ENCODE peak calls at places on chromosome 9, in six cellular contexts. F, D, U, J, I and N are unnamed samples.

GRCh38 chr9:21906878-21907277 is 87.3 kb downstream of the CDKN2A start:
- DNase-seq in F (no peak), D (no peak), U (no peak), J (no peak), I (no peak), N (no peak)

GRCh38 chr9:7186175-7186574 is 428.4 kb downstream of the KDM4C start:
- DNase-seq in F (peak), D (peak), U (no peak), J (peak), I (no peak), N (peak)

GRCh38 chr9:130556396-130557076 is 22.8 kb upstream of the FUBP3 start:
- DNase-seq in F (no peak), D (no peak), U (no peak), J (no peak), I (no peak), N (no peak)

GRCh38 chr9:126127591-126127990 is 199.0 kb upstream of the MVB12B start:
- DNase-seq in F (no peak), D (no peak), U (peak), J (no peak), I (no peak), N (no peak)

GRCh38 chr9:98584059-98584458 is 124.7 kb downstream of the GABBR2 start:
- DNase-seq in F (no peak), D (no peak), U (no peak), J (peak), I (peak), N (no peak)

GRCh38 chr9:131186622-131187021 is 61.2 kb downstream of the NUP214 start:
- DNase-seq in F (no peak), D (no peak), U (no peak), J (no peak), I (no peak), N (no peak)

GRCh38 chr9:109168170-109168569 is 1.1 kb upstream of the FRRS1L start:
- DNase-seq in F (no peak), D (peak), U (no peak), J (no peak), I (no peak), N (no peak)

GRCh38 chr9:96494215-96494800 is 44.3 kb downstream of the HABP4 start:
- DNase-seq in F (no peak), D (no peak), U (no peak), J (no peak), I (no peak), N (no peak)

GRCh38 chr9:36765077-36765390 is 192.3 kb downstream of the MELK start:
- DNase-seq in F (no peak), D (no peak), U (peak), J (no peak), I (no peak), N (no peak)

GRCh38 chr9:113480612-113481011 is 17.1 kb downstream of the RGS3 start:
- DNase-seq in F (no peak), D (no peak), U (no peak), J (no peak), I (no peak), N (no peak)

GRCh38 chr9:114025196-114025753 is 52.8 kb downstream of the AMBP start:
- DNase-seq in F (no peak), D (no peak), U (no peak), J (no peak), I (no peak), N (no peak)

GRCh38 chr9:136693490-136694162 is 6.4 kb upstream of the AGPAT2 start:
- DNase-seq in F (no peak), D (peak), U (no peak), J (peak), I (no peak), N (no peak)

GRCh38 chr9:109497193-109498165 is 628 bp downstream of the PTPN3 start:
- DNase-seq in F (no peak), D (no peak), U (peak), J (no peak), I (no peak), N (no peak)

GRCh38 chr9:7325980-7326379 is 473.6 kb downstream of the DMAC1 start:
- DNase-seq in F (no peak), D (no peak), U (no peak), J (no peak), I (no peak), N (no peak)

GRCh38 chr9:99368341-99369326 is 146.6 kb downstream of the SEC61B start:
- DNase-seq in F (no peak), D (no peak), U (no peak), J (no peak), I (peak), N (peak)

GRCh38 chr9:101736723-101737122 is 1.7 kb downstream of the GRIN3A start:
- DNase-seq in F (no peak), D (no peak), U (no peak), J (no peak), I (no peak), N (no peak)

GRCh38 chr9:214488-215448 is at the start of gene DOCK8:
- DNase-seq in F (no peak), D (peak), U (peak), J (peak), I (no peak), N (peak)

GRCh38 chr9:89497978-89498844 is at the start of gene SEMA4D:
- DNase-seq in F (peak), D (no peak), U (peak), J (peak), I (no peak), N (peak)

GRCh38 chr9:98410185-98410697 is 154.8 kb upstream of the TBC1D2 start:
- DNase-seq in F (peak), D (peak), U (peak), J (peak), I (no peak), N (peak)

GRCh38 chr9:38259519-38260218 is 132.8 kb upstream of the ALDH1B1 start:
- DNase-seq in F (no peak), D (no peak), U (no peak), J (no peak), I (no peak), N (no peak)

GRCh38 chr9:136898483-136899100 is 12.3 kb downstream of the TRAF2 start:
- DNase-seq in F (no peak), D (no peak), U (no peak), J (no peak), I (no peak), N (no peak)

GRCh38 chr9:114957558-114957957 is 27.2 kb upstream of the TNFSF8 start:
- DNase-seq in F (no peak), D (no peak), U (no peak), J (no peak), I (no peak), N (no peak)

GRCh38 chr9:89844075-89844474 is 239.3 kb downstream of the GADD45G start:
- DNase-seq in F (no peak), D (no peak), U (no peak), J (no peak), I (no peak), N (no peak)

GRCh38 chr9:113997610-113998009 is 80.5 kb downstream of the AMBP start:
- DNase-seq in F (no peak), D (no peak), U (no peak), J (no peak), I (no peak), N (no peak)

GRCh38 chr9:117153021-117153420 is 261.8 kb downstream of the ASTN2 start:
- DNase-seq in F (no peak), D (no peak), U (no peak), J (no peak), I (no peak), N (no peak)

GRCh38 chr9:93062364-93062763 is 3.9 kb downstream of the SUSD3 start:
- DNase-seq in F (no peak), D (no peak), U (no peak), J (no peak), I (no peak), N (no peak)

GRCh38 chr9:93066978-93067603 is 8.6 kb downstream of the SUSD3 start:
- DNase-seq in F (no peak), D (no peak), U (no peak), J (no peak), I (no peak), N (no peak)

GRCh38 chr9:93065321-93065720 is 6.8 kb downstream of the SUSD3 start:
- DNase-seq in F (no peak), D (no peak), U (no peak), J (no peak), I (no peak), N (no peak)

GRCh38 chr9:93061791-93062299 is 3.3 kb downstream of the SUSD3 start:
- DNase-seq in F (no peak), D (peak), U (no peak), J (peak), I (peak), N (no peak)

DNA sequence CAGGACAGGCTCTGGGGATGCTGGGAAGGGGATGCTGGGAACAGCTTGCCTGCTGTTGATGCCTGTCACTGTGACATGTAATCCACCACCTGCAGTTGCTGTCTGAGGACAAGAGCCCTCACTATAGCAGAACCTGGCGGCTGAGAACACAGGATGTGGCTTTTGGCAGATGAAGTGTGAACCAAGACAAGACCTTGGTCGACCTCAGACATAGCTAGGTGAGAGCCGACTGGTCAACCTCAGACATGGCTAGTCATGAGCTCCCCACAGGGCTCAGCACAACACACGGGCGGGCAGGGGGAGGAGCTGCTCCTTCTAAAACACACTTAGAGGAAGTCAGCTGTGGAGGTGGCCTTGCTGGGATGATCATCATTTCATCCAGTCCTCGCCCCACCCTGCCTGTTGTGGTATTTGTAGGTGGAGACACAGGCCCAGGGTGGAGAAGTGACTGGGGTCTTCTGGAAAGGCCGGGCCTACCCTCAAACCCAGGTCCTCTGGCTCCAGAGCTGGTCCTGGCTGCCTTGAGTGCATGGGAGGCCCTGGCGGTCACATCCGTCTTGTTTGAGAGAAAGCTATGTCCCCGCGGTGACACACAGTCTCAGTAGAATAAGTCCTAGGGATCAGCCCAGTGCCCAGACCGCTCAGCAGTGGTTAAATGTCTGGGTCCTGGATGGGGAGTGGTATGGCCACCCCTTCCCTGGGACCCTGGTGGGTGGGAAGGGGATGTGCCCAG is 6.1 kb downstream of the SUSD3 start:
- DNase-seq in F (no peak), D (no peak), U (no peak), J (peak), I (peak), N (peak)
- TF ChIP-seq GABPA in F (no peak), D (no peak), U (no peak), J (peak), I (no peak), N (no peak)

GRCh38 chr9:88174324-88174723 is 36.0 kb upstream of the SPATA31C2 start:
- DNase-seq in F (no peak), D (no peak), U (peak), J (no peak), I (no peak), N (no peak)

GRCh38 chr9:88169700-88170099 is 31.4 kb upstream of the SPATA31C2 start:
- DNase-seq in F (no peak), D (no peak), U (no peak), J (no peak), I (no peak), N (no peak)

GRCh38 chr9:88177343-88177742 is 39.1 kb upstream of the SPATA31C2 start:
- DNase-seq in F (no peak), D (no peak), U (no peak), J (no peak), I (no peak), N (no peak)

GRCh38 chr9:88168564-88168963 is 30.3 kb upstream of the SPATA31C2 start:
- DNase-seq in F (no peak), D (no peak), U (no peak), J (no peak), I (no peak), N (no peak)

DNA sequence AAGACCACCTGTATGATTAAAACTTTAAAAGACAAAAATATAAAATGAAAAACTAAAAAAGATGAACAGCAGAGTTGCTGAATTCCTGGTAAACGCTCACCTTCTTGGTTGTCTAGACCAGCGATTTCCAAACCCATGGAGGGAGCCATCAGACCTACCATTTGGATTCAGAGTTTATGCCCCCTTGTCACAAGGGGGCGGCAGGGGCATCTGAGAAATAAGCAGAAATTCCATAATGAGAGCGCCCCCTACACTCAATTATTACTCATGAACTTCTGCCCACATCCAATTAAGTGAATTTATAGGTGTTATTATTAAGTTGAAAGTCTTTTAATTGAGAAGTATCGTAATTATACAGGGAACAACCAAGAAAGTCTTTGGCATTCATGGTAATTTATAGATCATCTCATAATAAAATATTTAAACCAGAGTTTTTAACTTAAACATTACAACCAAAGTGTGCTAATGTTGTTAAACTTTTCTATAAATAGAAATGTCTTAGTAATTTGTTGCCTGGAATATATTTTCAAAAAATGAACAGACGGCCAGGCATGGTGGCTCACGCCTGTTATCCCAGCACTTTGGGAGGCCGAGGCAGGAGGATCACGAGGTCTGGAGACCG is 35.2 kb upstream of the SPATA31C2 start:
- DNase-seq in F (peak), D (peak), U (peak), J (peak), I (no peak), N (peak)
- TF ChIP-seq GABPA in F (no peak), D (no peak), U (no peak), J (no peak), I (no peak), N (no peak)

GRCh38 chr9:91220491-91221135 is 141.1 kb downstream of the AUH start:
- DNase-seq in F (no peak), D (no peak), U (no peak), J (no peak), I (no peak), N (no peak)
- TF ChIP-seq GABPA in F (no peak), D (no peak), U (no peak), J (no peak), I (no peak), N (no peak)

GRCh38 chr9:34624475-34624984 is 4.2 kb upstream of the DCTN3 start:
- DNase-seq in F (no peak), D (no peak), U (no peak), J (no peak), I (no peak), N (no peak)
- TF ChIP-seq GABPA in F (no peak), D (no peak), U (no peak), J (no peak), I (no peak), N (no peak)

GRCh38 chr9:95115104-95115503 is 202.4 kb downstream of the FANCC start:
- DNase-seq in F (no peak), D (no peak), U (no peak), J (no peak), I (no peak), N (no peak)
- TF ChIP-seq GABPA in F (no peak), D (no peak), U (no peak), J (no peak), I (no peak), N (no peak)

DNA sequence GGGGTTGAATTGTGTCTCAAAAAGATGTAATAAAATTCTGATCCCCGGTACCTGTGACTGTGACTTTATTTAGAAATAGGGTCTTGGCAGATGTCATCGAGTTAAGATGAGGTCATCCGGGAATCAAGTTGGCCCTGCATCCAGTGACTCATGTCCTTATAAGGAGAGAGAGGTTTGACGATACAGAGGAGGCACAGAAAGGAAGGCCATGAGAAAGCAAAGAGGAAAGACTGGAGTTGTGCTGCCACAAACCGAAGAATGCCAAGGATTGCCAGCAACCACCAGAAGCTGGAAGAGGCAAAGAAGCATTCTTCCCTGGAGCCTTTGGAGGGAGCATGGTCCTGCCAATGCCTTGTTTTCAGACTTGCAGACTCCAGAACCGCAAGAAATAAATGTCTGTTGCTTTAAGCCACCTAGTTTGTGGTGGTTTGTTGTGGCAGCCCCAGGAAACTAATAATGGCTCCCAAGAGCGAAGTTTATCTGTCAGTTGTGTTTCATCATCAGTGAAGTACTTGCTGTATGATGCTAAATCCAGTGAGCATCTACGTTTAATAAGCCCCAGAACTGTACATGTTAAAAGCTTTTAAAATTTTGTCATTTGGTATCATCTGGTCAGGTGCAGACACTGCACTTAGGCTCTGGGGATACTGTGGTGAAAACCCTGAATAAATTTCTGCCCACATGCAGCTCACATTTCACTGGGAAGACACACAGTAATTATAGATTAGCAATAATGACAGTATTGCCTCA is 114.8 kb downstream of the TLE4 start:
- DNase-seq in F (no peak), D (no peak), U (no peak), J (no peak), I (no peak), N (no peak)
- TF ChIP-seq GABPA in F (no peak), D (no peak), U (no peak), J (no peak), I (no peak), N (no peak)

GRCh38 chr9:135474915-135475314 is 4.7 kb upstream of the PPP1R26 start:
- DNase-seq in F (no peak), D (peak), U (peak), J (peak), I (no peak), N (no peak)
- TF ChIP-seq GABPA in F (peak), D (no peak), U (no peak), J (no peak), I (no peak), N (no peak)

DNA sequence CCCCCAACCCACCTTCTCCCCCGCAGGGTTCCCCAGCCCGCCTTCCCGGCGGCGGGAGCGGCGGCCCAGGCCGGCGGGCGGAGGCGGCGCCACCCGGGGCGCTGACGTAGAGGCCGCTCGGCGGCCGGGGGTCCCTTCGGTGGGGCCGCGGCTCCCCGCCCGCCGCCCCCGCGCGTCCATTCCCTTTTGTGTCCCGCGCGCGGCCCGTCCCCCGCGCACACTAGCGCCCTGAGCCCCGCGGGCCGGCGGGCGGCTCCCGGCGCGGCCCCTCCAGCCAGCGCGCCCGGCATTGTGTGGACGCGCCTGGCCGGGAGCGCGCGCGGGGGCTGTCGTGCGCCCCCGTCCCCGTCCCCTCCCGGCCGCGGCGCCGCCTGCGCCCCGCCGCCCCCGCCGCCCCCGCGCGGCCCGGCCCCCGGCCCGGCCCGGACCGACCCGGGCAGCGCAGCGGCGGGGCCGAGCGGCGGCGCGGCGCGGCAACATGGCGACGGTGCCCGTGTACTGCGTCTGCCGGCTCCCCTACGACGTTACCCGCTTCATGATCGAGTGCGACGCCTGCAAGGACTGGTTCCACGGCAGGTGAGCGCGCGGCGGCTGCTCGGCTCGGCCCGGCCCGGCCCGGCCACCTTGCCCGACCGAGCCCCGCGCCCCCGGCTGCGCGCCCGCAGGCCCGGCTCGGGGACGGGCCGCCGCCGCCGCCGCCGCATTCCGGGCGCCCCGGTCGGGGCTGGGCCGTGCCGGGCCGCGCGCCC is at the start of gene PHF2:
- DNase-seq in F (no peak), D (no peak), U (peak), J (peak), I (no peak), N (no peak)
- TF ChIP-seq GABPA in F (no peak), D (no peak), U (no peak), J (no peak), I (no peak), N (no peak)

GRCh38 chr9:86099695-86100364 is 472 bp upstream of the GOLM1 start:
- DNase-seq in F (no peak), D (no peak), U (peak), J (no peak), I (no peak), N (peak)
- TF ChIP-seq GABPA in F (no peak), D (no peak), U (no peak), J (no peak), I (no peak), N (no peak)

DNA sequence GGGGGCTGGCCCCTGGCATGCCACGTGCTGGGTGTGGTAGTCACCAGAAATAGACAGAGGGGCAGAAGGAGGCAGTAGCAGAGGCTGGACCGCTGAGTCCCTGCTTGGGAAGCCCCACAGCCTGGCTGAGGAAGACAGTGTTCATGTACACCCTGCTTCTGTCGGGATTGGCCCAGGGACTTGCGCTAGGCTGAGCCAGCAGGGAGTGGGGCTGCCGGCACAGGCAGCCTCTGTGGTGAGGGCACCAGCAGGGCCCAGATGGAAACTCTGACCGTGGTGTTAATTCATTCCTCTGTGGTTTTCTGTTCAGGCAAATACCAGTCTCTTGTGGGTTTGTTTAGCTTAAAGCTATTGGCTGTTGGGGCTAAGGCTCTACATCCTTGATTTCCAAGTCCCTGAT is 108.6 kb upstream of the RAD23B start:
- DNase-seq in F (no peak), D (no peak), U (no peak), J (no peak), I (no peak), N (no peak)
- TF ChIP-seq GABPA in F (no peak), D (no peak), U (no peak), J (no peak), I (no peak), N (no peak)